ENCODE peak calls at places on chromosomes 13 and 19, in seven cellular contexts. A, H, W, I, Q, R and C are unnamed samples.

GRCh38 chr13:63092461-63092860 is 1676.8 kb upstream of the PCDH20 start:
- DNase-seq in H (no peak), R (no peak), Q (no peak), W (no peak), I (no peak), A (no peak), C (no peak)

GRCh38 chr13:51971520-51972426 is 39.5 kb downstream of the ATP7B start:
- DNase-seq in R (no peak), Q (no peak), A (no peak), W (no peak), I (no peak), H (no peak), C (no peak)

GRCh38 chr13:73325351-73326214 is 266.8 kb downstream of the KLF5 start:
- DNase-seq in Q (no peak), R (no peak), A (no peak), H (no peak), W (no peak), I (no peak), C (no peak)

GRCh38 chr13:29140277-29140676 is 320.1 kb downstream of the MTUS2 start:
- DNase-seq in I (no peak), A (no peak), Q (peak), W (peak), H (no peak), R (peak), C (no peak)

GRCh38 chr19:3469638-3470499 is 10.5 kb downstream of the SMIM24 start:
- DNase-seq in H (no peak), R (no peak), W (no peak), A (no peak), Q (no peak), I (peak), C (no peak)

GRCh38 chr19:33376423-33376822 is 2.9 kb downstream of the CEBPG start:
- DNase-seq in A (peak), I (peak), W (peak), H (no peak), R (peak), Q (peak), C (no peak)

GRCh38 chr19:35730326-35730725 is 11.9 kb downstream of the IGFLR1 start:
- DNase-seq in Q (no peak), A (no peak), H (no peak), R (no peak), W (no peak), I (peak), C (no peak)

GRCh38 chr13:110399801-110400200 is 92.7 kb downstream of the COL4A2 start:
- DNase-seq in I (no peak), Q (no peak), H (no peak), R (no peak), A (no peak), W (peak), C (no peak)

GRCh38 chr19:22935151-22935550 is 67.8 kb downstream of the ZNF728 start:
- DNase-seq in A (no peak), W (no peak), Q (no peak), H (no peak), I (no peak), R (no peak), C (no peak)

GRCh38 chr19:17681505-17682125 is 6.5 kb downstream of the UNC13A start:
- DNase-seq in R (peak), Q (no peak), H (peak), A (peak), I (no peak), W (peak), C (peak)

GRCh38 chr13:99505814-99506269 is 4.6 kb downstream of the TM9SF2 start:
- DNase-seq in R (no peak), I (no peak), H (no peak), A (no peak), W (peak), Q (no peak), C (peak)

GRCh38 chr13:21034602-21035190 is 26.7 kb downstream of the LATS2 start:
- DNase-seq in I (no peak), A (peak), W (peak), R (no peak), Q (no peak), H (no peak), C (no peak)

GRCh38 chr19:32339988-32340874 is 5.2 kb upstream of the ZNF507 start:
- DNase-seq in I (peak), H (peak), A (peak), R (no peak), W (peak), Q (peak), C (peak)

GRCh38 chr13:24097667-24098066 is 62.9 kb upstream of the SPATA13 start:
- DNase-seq in I (no peak), R (no peak), W (no peak), H (no peak), Q (no peak), A (no peak), C (peak)

GRCh38 chr13:44040070-44040753 is 160.5 kb downstream of the LACC1 start:
- DNase-seq in H (no peak), R (peak), Q (no peak), A (no peak), W (peak), I (no peak), C (no peak)

GRCh38 chr19:56105090-56105701 is 15.9 kb downstream of the ZNF787 start:
- DNase-seq in Q (peak), I (peak), R (peak), A (peak), H (no peak), W (peak), C (no peak)

GRCh38 chr13:43874512-43875092 is 4.9 kb downstream of the CCDC122 start:
- DNase-seq in W (peak), H (peak), R (no peak), A (no peak), I (no peak), Q (no peak), C (peak)

GRCh38 chr13:44439615-44440014 is 66.0 kb downstream of the SERP2 start:
- DNase-seq in R (no peak), A (no peak), H (no peak), Q (no peak), W (no peak), I (no peak), C (no peak)

GRCh38 chr13:46720189-46720588 is 76.8 kb downstream of the ESD start:
- DNase-seq in I (no peak), W (no peak), R (no peak), Q (no peak), H (no peak), A (no peak), C (peak)

GRCh38 chr13:113952983-113953520 is 20.8 kb downstream of the C13orf46 start:
- DNase-seq in H (no peak), I (no peak), R (no peak), A (no peak), Q (no peak), W (no peak), C (no peak)

GRCh38 chr13:113950451-113951245 is 23.2 kb downstream of the C13orf46 start:
- DNase-seq in H (no peak), I (peak), Q (no peak), R (no peak), A (no peak), W (no peak), C (no peak)

GRCh38 chr13:113952151-113952982 is 21.5 kb downstream of the C13orf46 start:
- DNase-seq in R (no peak), I (peak), W (no peak), H (no peak), A (no peak), Q (no peak), C (no peak)

GRCh38 chr13:113949546-113949945 is 24.3 kb downstream of the C13orf46 start:
- DNase-seq in Q (no peak), H (no peak), R (no peak), A (no peak), I (peak), W (no peak), C (no peak)

GRCh38 chr13:113951246-113951999 is 22.5 kb downstream of the C13orf46 start:
- DNase-seq in W (peak), R (peak), A (peak), I (peak), H (peak), Q (peak), C (peak)
- TF ChIP-seq CTCF in W (peak), R (peak), A (peak), I (peak), H (peak), Q (peak), C (peak)

GRCh38 chr19:13005861-13006370 is 10.6 kb downstream of the NFIX start:
- DNase-seq in R (no peak), Q (no peak), W (no peak), A (no peak), I (no peak), H (no peak), C (no peak)
- H3K4me3 ChIP-seq in R (no peak), Q (peak), W (no peak), A (no peak), I (peak), H (no peak), C (no peak)

DNA sequence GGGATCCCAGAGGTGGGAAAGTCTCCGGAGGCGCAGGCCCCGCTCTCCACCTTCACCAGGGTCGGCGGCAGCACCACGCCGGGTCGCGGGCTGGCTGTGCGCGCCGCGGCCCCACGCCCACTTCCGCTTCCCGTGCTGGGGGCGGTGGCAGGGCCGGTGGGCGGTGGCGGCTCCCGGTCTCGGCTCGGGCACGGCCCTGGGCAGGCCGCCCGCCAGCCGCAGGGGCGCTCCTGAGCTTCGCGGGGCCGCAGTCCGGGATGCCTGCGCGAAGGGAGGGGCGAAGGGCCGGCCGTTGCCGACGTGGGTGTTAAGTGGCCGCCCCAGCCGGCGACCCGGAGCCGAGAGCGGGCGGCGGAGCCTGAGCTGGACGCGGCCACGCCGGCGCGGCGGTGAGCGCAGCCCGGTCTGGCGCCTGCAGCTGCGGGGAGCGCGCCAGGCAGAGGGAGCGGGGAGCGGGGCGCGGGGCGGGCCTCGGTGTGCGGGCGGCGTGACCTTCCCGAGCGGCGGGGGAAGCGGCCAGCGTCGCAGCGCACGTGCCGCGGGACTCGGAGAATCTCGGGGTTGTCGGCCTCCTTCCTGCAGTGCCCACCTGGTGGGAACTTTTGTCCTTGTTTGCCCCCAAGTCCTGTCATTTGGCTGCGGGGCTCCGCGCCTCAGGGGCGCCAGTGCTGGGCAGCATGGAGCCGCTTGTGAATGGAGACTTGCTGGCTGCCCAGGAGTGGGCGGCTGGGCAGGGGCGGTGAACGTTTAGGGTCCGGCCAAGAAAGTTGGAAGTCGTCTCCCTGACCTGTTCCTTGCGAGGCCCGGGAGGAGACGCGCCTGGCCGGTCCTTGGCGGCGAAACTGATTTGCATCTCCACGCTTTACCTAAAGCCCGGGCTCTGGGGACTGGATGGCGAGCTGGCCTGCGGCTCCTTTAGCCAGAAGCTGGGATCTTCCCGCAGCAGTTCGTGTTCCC is at the start of gene SLC25A15:
- DNase-seq in A (peak), H (peak), I (peak), R (peak), W (peak), Q (no peak), C (peak)
- TF ChIP-seq CTCF in A (no peak), H (peak), I (peak), R (no peak), W (no peak), Q (no peak), C (peak)

DNA sequence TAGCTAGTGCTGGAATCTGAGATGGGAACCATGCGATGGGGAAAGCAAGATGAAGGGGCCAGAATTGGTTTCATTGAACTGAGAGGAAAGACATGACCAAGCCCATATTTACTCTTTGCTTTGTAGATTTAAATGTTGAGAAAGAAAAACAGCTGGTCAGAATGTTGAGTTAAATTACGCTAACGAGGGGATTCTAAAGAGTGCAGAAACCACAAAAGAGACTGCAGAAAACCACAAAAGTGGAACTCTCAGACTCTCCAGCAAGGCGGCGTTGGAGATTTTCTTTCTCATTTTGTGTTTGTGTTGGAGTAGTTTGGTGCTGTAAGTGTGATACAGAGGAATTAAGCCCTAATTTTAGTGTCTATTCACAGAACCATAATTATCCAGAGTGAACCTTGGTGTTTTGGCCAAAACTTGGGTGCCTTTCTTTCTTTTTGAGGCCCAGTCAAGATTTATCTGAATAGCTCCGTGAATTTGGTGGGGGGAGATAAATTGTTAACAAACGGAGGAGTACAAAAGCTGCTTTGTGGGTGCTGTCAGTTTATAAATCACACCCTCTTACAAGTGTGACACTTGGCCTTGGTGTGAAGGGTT is 26.3 kb downstream of the SAE1 start:
- DNase-seq in R (peak), A (no peak), I (no peak), H (no peak), Q (no peak), W (no peak), C (peak)
- H3K4me3 ChIP-seq in R (no peak), A (no peak), I (peak), H (no peak), Q (no peak), W (no peak), C (no peak)

DNA sequence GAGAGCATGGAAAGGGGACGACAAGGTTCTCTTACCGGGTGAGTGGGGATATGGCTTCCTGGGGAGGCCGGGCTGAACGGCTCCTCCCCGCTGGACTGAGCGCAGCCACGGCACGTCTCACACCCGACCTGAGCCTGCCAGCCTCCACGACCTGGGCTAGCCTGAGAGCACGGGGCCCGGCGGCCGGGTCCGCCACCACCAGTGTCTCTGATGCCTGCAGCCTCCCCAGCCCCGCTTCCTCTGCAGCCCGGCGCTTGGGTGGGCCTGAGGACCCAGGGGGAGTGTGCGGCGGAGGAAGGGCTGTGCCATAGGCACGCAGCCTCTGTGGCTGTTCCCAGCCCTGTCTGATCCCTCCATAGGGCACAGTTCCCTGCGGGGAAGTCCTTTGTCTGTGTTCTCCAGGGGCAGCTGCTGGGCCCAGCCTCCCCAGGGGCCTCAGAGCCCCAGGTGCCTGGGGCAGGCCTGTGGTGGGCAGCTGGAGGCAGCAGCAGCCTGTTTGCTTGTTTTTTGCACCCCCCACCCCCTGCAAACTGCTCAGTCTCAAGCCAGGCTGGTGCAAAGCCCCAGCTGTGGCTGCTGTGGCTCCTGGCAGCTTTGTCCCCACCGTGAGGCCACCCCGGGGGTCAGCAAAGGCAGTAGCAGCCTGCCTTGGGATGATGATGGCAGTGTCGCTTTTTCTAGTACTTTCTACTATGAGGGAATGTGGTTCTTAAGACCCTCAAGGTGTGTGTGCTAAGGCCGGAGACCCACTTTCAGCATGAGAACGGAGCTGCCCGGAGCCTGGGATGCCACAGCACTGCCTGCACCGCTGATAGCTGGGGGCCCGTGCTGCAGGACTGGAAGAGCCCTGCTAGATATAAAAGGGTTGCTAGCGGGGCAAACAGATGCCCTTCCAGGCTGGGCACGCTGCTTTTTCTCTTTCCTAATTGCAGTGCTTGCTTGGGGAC is 14.8 kb downstream of the PLIN4 start:
- DNase-seq in W (no peak), Q (no peak), A (no peak), H (no peak), R (no peak), I (peak), C (no peak)
- TF ChIP-seq CTCF in W (no peak), Q (no peak), A (no peak), H (no peak), R (no peak), I (no peak), C (no peak)

GRCh38 chr19:41638624-41639023 is 11.8 kb upstream of the CEACAM4 start:
- DNase-seq in A (no peak), I (no peak), H (no peak), Q (no peak), W (no peak), R (no peak), C (no peak)
- H3K4me3 ChIP-seq in A (no peak), I (no peak), H (no peak), Q (no peak), W (no peak), R (no peak), C (no peak)